ENCODE peak calls at places on chromosomes 6 and 20, in ten cellular contexts. N is PC-9, O is H9, J is mammary epithelial cell, G is OCI-LY7, E is HCT116, D is hepatocyte, X is astrocyte, Z is GM12878, L is GM23338. M is an unnamed sample. For H4K20me1, the result is how much of the 10 kb centered on the place peaks cover.

GRCh38 chr6:106547053-106547414 is 82.3 kb downstream of the RTN4IP1 start:
- DNase-seq in G (peak), X (peak), N (peak), Z (no peak), L (no peak), J (no peak), D (no peak), O (no peak), E (peak), M (no peak)

GRCh38 chr20:1396702-1397101 is 3.8 kb upstream of the FKBP1A start:
- DNase-seq in O (no peak), E (no peak), Z (no peak), G (no peak), J (no peak), L (no peak), X (no peak), N (no peak), D (no peak), M (no peak)

GRCh38 chr6:44829811-44830210 is 442.3 kb downstream of the CDC5L start:
- DNase-seq in Z (peak), J (no peak), D (no peak), O (no peak), G (no peak), E (no peak), L (no peak), X (no peak), N (no peak), M (no peak)

GRCh38 chr6:290111-290932 is 2.0 kb upstream of the DUSP22 start:
- DNase-seq in N (no peak), L (no peak), O (no peak), G (peak), J (no peak), X (no peak), E (no peak), Z (peak), D (no peak), M (no peak)

GRCh38 chr6:149425754-149426153 is 25.7 kb downstream of the SUMO4 start:
- DNase-seq in D (no peak), G (no peak), N (no peak), E (no peak), L (no peak), X (no peak), O (no peak), Z (no peak), J (no peak), M (no peak)

GRCh38 chr6:93721386-93722048 is 302.2 kb upstream of the EPHA7 start:
- DNase-seq in J (no peak), D (peak), X (peak), O (peak), Z (no peak), L (peak), E (no peak), N (no peak), G (peak), M (peak)

GRCh38 chr6:55578537-55579363 is at the start of gene HMGCLL1:
- DNase-seq in Z (no peak), X (no peak), G (no peak), D (peak), L (peak), O (peak), E (no peak), J (peak), N (no peak), M (peak)

GRCh38 chr6:87817226-87817625 is 115.2 kb upstream of the AKIRIN2 start:
- DNase-seq in L (no peak), N (no peak), Z (no peak), E (no peak), D (no peak), O (no peak), G (no peak), J (no peak), X (peak), M (no peak)

GRCh38 chr20:53809242-53809641 is 215.6 kb upstream of the ZNF217 start:
- DNase-seq in X (no peak), D (no peak), N (no peak), J (no peak), O (no peak), E (no peak), G (no peak), Z (no peak), L (no peak), M (peak)

GRCh38 chr6:88548891-88549505 is 382.9 kb upstream of the CNR1 start:
- DNase-seq in L (no peak), X (no peak), Z (no peak), J (no peak), N (no peak), G (no peak), E (no peak), O (no peak), D (no peak), M (no peak)

GRCh38 chr6:125053809-125054208 is 91.6 kb downstream of the RNF217 start:
- DNase-seq in O (no peak), N (no peak), X (no peak), J (no peak), G (no peak), E (no peak), D (no peak), Z (no peak), L (no peak), M (no peak)

GRCh38 chr6:3165631-3166534 is 8.5 kb upstream of the TUBB2A start:
- DNase-seq in G (no peak), J (no peak), O (no peak), L (peak), E (no peak), N (peak), X (peak), Z (no peak), D (peak), M (peak)

GRCh38 chr20:51497542-51498467 is 44.7 kb downstream of the NFATC2 start:
- DNase-seq in O (no peak), J (peak), E (no peak), L (no peak), D (no peak), X (peak), G (peak), N (no peak), Z (peak), M (no peak)

GRCh38 chr6:169934699-169935347 is 183.4 kb downstream of the ERMARD start:
- DNase-seq in N (no peak), J (no peak), G (no peak), E (no peak), D (no peak), O (no peak), L (no peak), Z (no peak), X (no peak), M (no peak)

GRCh38 chr6:44921787-44922186 is 406.3 kb upstream of the RUNX2 start:
- DNase-seq in X (no peak), Z (no peak), L (no peak), D (no peak), N (no peak), J (peak), O (no peak), E (no peak), G (no peak), M (no peak)

GRCh38 chr20:16444056-16444777 is 129.0 kb downstream of the KIF16B start:
- DNase-seq in X (no peak), D (no peak), Z (no peak), J (no peak), E (no peak), N (no peak), L (no peak), O (no peak), G (no peak), M (no peak)

GRCh38 chr20:44761423-44761822 is 15.8 kb downstream of the KCNK15 start:
- DNase-seq in D (no peak), E (no peak), J (no peak), L (no peak), N (no peak), G (no peak), Z (no peak), X (no peak), O (no peak), M (no peak)

GRCh38 chr20:44756011-44756688 is 10.5 kb downstream of the KCNK15 start:
- DNase-seq in X (no peak), J (no peak), G (no peak), Z (no peak), L (no peak), N (no peak), E (no peak), D (no peak), O (no peak), M (no peak)

GRCh38 chr20:44756956-44757355 is 11.3 kb downstream of the KCNK15 start:
- DNase-seq in N (no peak), L (no peak), O (no peak), D (no peak), J (no peak), E (no peak), X (no peak), Z (no peak), G (no peak), M (no peak)

GRCh38 chr20:44759595-44759994 is 13.9 kb downstream of the KCNK15 start:
- DNase-seq in O (no peak), E (no peak), D (no peak), L (no peak), J (no peak), N (no peak), X (no peak), Z (no peak), G (no peak), M (no peak)

GRCh38 chr20:44758247-44759101 is 12.8 kb downstream of the KCNK15 start:
- DNase-seq in G (no peak), L (no peak), E (no peak), J (no peak), X (no peak), Z (no peak), O (no peak), D (no peak), N (no peak), M (no peak)
- TF ChIP-seq CTCF in G (no peak), L (no peak), E (no peak), J (no peak), X (no peak), Z (no peak), O (no peak), D (no peak), N (no peak), M (no peak)

GRCh38 chr20:62139636-62140035 is 3.6 kb downstream of the PSMA7 start:
- DNase-seq in J (no peak), D (no peak), O (no peak), G (no peak), L (no peak), Z (no peak), E (no peak), N (no peak), X (no peak), M (no peak)

GRCh38 chr20:62137092-62137384 is 6.2 kb downstream of the PSMA7 start:
- DNase-seq in J (no peak), E (no peak), D (no peak), N (no peak), X (no peak), Z (no peak), L (no peak), O (no peak), G (no peak), M (no peak)

GRCh38 chr20:62138912-62139311 is 4.3 kb downstream of the PSMA7 start:
- DNase-seq in D (no peak), E (no peak), J (no peak), O (no peak), X (no peak), L (no peak), G (no peak), N (no peak), Z (no peak), M (no peak)

GRCh38 chr20:62137478-62138203 is 5.6 kb downstream of the PSMA7 start:
- DNase-seq in X (no peak), O (no peak), G (no peak), E (no peak), D (no peak), N (no peak), J (no peak), L (no peak), Z (no peak), M (no peak)

GRCh38 chr20:62138204-62138543 is 5.0 kb downstream of the PSMA7 start:
- DNase-seq in D (no peak), X (no peak), J (no peak), E (no peak), L (no peak), N (no peak), O (no peak), G (no peak), Z (no peak), M (no peak)
- H4K20me1 ChIP-seq in D (half or more), X (half or more), J (under half), E (under half), L (half or more), N (half or more), O (under half), G (under half), Z (under half), M (half or more)

DNA sequence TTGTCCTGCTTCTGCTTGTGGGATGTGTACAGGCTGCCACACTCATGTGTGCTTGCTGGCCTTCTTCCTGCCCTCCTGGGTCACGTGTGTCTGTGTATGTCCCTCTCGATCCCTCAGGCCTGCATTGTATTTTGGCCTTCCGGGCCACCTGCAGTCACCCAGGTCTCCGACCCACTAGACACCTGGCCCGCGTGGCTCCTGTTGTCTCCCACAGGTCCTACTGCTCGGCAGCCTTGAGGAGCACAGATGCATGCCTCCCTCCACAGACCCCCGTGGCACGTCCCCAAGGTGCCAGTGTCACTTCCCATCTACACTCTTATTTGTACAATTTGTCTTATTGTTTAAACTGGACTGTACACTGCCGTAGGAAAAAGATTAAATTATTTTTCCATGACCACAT is 43.1 kb downstream of the FOXC1 start:
- DNase-seq in N (no peak), X (no peak), J (no peak), Z (no peak), E (no peak), G (no peak), L (no peak), O (no peak), D (no peak), M (no peak)
- TF ChIP-seq CTCF in N (no peak), X (no peak), J (no peak), Z (no peak), E (no peak), G (no peak), L (no peak), O (no peak), D (no peak), M (no peak)

GRCh38 chr20:32114305-32114960 is 4.9 kb downstream of the TM9SF4 start:
- DNase-seq in D (no peak), J (no peak), L (no peak), O (no peak), E (no peak), N (no peak), G (no peak), X (peak), Z (no peak), M (no peak)
- H4K20me1 ChIP-seq in D (half or more), J (under half), L (under half), O (under half), E (under half), N (under half), G (under half), X (half or more), Z (under half), M (under half)

GRCh38 chr6:116314218-116314617 is 34.5 kb upstream of the TSPYL1 start:
- DNase-seq in O (no peak), X (peak), J (no peak), N (no peak), G (no peak), E (no peak), L (no peak), D (no peak), Z (no peak), M (no peak)

GRCh38 chr6:116314878-116315277 is 35.1 kb upstream of the TSPYL1 start:
- DNase-seq in J (no peak), L (no peak), X (no peak), E (no peak), N (no peak), D (no peak), Z (peak), O (no peak), G (no peak), M (no peak)

GRCh38 chr6:116313377-116313776 is 33.6 kb upstream of the TSPYL1 start:
- DNase-seq in D (no peak), L (no peak), X (peak), O (no peak), G (no peak), E (no peak), Z (no peak), J (peak), N (no peak), M (no peak)

DNA sequence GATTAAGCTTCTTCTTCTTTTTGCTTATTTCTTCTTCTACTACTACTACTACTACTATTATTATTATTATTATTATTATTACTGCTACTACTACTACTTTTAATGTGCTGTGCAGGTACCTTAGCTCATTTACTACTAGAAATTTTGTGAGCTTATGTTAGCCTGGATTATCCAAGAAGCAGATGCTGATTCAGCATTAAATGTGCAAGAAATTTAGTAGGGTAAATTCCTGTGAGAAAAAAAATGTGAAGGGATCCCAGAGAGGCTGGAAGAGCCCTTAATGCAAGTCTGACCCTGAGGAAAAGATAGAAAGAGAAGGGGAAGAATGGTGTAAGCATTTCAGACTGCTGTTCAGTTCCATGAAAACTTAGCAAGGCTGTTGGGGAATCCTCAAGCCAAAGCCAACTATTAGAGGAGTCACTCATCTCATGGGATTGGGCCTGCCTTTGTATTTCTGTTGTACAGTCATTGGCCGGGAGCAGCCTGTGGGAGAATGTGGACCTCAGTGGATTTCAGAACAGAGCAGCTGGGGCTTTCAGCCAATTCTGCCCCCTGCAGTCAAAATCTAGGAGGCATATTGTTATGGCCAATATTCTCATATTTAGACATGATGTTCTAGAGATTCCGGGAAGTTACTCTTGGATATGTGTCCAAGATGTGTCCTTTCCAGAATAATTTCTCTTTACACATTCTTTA is 37.2 kb upstream of the TSPYL1 start:
- DNase-seq in Z (no peak), G (no peak), E (no peak), X (no peak), N (no peak), J (no peak), O (no peak), D (no peak), L (no peak), M (no peak)
- TF ChIP-seq CTCF in Z (peak), G (peak), E (no peak), X (no peak), N (no peak), J (no peak), O (no peak), D (no peak), L (peak), M (no peak)

DNA sequence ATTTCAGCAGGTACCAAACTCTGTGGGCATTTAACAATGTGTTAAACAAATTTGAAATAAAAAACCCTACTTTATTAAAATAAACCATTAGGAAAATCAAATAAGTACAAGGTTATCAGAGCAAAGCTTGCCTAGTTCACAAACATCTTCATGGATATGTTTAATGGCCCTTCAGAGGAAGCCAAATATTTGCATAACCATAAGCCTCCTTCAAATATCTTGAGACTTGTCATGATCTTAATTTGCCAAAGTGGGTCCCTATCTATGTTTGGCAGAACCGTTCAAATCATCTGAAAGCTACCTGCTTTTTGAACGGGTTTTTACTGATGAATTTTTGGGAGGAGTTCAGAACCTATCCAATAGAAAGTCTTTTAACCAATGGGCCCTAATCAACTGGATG is 176.3 kb downstream of the BACH2 start:
- DNase-seq in E (no peak), Z (no peak), G (no peak), D (no peak), N (no peak), L (no peak), O (no peak), J (no peak), X (no peak), M (no peak)
- H4K20me1 ChIP-seq in E (under half), Z (under half), G (under half), D (under half), N (under half), L (under half), O (under half), J (under half), X (under half), M (under half)

GRCh38 chr6:37177083-37177949 is 7.4 kb downstream of the PIM1 start:
- DNase-seq in X (no peak), L (peak), G (peak), J (no peak), N (no peak), Z (no peak), D (no peak), O (no peak), E (no peak), M (no peak)
- TF ChIP-seq CTCF in X (no peak), L (peak), G (peak), J (no peak), N (no peak), Z (no peak), D (no peak), O (peak), E (no peak), M (no peak)

GRCh38 chr20:43926691-43927090 is 12.0 kb downstream of the TOX2 start:
- DNase-seq in D (no peak), N (no peak), G (no peak), E (no peak), J (no peak), L (no peak), X (no peak), Z (no peak), O (no peak), M (no peak)
- H4K20me1 ChIP-seq in D (under half), N (under half), G (under half), E (under half), J (under half), L (under half), X (under half), Z (under half), O (under half), M (under half)

DNA sequence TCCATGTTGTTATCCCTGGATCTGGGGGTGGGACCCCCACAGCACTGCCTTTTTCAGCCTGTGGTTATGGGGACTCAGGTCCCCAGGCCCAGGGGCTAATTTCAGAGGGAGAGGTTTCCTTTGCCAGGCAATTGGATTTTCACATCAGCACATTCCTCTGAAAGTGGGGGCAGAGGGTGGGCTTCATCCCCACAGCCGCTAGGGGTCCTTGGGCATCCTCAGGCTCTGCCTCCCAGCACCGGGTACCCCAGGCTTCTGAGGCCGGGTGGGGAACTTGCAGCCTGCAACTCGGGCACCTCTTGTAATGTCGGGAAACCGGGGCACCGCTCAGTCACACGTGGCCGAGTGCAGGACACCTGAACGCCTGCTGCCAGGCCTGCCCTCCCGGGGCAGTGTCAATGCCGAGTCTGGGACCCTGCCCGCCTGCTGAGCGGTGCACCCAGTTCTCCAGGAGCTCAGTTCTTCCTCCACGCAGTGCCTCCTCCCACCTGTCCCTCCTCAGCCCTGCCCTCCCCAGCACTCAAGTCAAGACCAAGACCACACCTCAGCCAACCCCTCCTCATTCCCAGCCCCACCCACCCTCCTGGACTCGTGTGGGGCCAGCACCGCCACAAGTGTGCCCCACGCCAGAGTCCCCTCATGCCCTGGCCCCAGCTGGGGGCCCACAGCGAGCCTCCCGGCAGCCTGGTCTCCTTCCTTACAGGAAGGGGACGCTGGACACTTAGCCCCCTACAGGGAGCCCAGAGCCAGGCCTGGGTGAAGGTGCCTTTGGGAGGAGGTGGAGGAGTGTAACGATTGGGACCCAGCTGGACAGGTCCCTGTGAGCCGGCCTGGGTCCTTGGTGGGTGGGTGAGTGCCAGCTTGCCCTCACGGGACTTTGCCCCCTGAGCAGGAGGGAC is 8.8 kb upstream of the CHRNA4 start:
- DNase-seq in Z (no peak), D (no peak), N (no peak), O (no peak), L (peak), E (no peak), J (no peak), X (no peak), G (no peak), M (no peak)
- TF ChIP-seq CTCF in Z (no peak), D (no peak), N (no peak), O (peak), L (peak), E (no peak), J (no peak), X (no peak), G (peak), M (peak)

M was measured in neural progenitor cell.